ENCODE peak calls at places on chromosomes 13 and 19, in eight cellular contexts. One of them, this sample, is unnamed.

GRCh38 chr19:3358919-3359849 is 7.2 kb upstream of the NFIC start:
- DNase-seq in GM06990: peak; percentile 77
- DNase-seq in Caco-2: no peak
- DNase-seq in vagina: no peak
- DNase-seq in PC-3: peak; percentile 42
- DNase-seq in AG04449: no peak
- DNase-seq in dorsolateral prefrontal cortex: peak; percentile 76
- DNase-seq in SK-N-SH: peak; percentile 92
- DNase-seq in this sample: peak; percentile 61

GRCh38 chr13:33787051-33787591 is 30.8 kb upstream of the RFC3 start:
- DNase-seq in AG04449: no peak
- DNase-seq in dorsolateral prefrontal cortex: no peak
- DNase-seq in vagina: no peak
- DNase-seq in Caco-2: no peak
- DNase-seq in PC-3: no peak
- DNase-seq in GM06990: peak; percentile 23
- DNase-seq in SK-N-SH: peak; percentile 25
- DNase-seq in this sample: no peak

GRCh38 chr13:29908411-29908810 is 58.0 kb upstream of the UBL3 start:
- DNase-seq in GM06990: no peak
- DNase-seq in AG04449: no peak
- DNase-seq in SK-N-SH: no peak
- DNase-seq in vagina: no peak
- DNase-seq in dorsolateral prefrontal cortex: no peak
- DNase-seq in PC-3: peak; percentile 42
- DNase-seq in Caco-2: no peak
- DNase-seq in this sample: peak; percentile 78

GRCh38 chr13:27476943-27477681 is 26.7 kb upstream of the MTIF3 start:
- DNase-seq in GM06990: peak; percentile 74
- DNase-seq in AG04449: no peak
- DNase-seq in vagina: no peak
- DNase-seq in dorsolateral prefrontal cortex: no peak
- DNase-seq in SK-N-SH: no peak
- DNase-seq in Caco-2: peak; percentile 66
- DNase-seq in PC-3: peak; percentile 89
- DNase-seq in this sample: peak; percentile 64

GRCh38 chr19:13023666-13024065 is 28.4 kb downstream of the NFIX start:
- DNase-seq in Caco-2: no peak
- DNase-seq in dorsolateral prefrontal cortex: no peak
- DNase-seq in PC-3: peak; percentile 28
- DNase-seq in AG04449: no peak
- DNase-seq in vagina: no peak
- DNase-seq in SK-N-SH: peak; percentile 79
- DNase-seq in GM06990: no peak
- DNase-seq in this sample: peak; percentile 53

GRCh38 chr13:21012841-21013681 is 48.3 kb downstream of the LATS2 start:
- DNase-seq in dorsolateral prefrontal cortex: no peak
- DNase-seq in Caco-2: no peak
- DNase-seq in PC-3: no peak
- DNase-seq in vagina: no peak
- DNase-seq in GM06990: no peak
- DNase-seq in AG04449: no peak
- DNase-seq in SK-N-SH: no peak
- DNase-seq in this sample: no peak

GRCh38 chr13:32581177-32581786 is 5.0 kb upstream of the PDS5B start:
- DNase-seq in GM06990: no peak
- DNase-seq in AG04449: no peak
- DNase-seq in dorsolateral prefrontal cortex: no peak
- DNase-seq in vagina: no peak
- DNase-seq in PC-3: peak; percentile 44
- DNase-seq in Caco-2: peak; percentile 14
- DNase-seq in SK-N-SH: no peak
- DNase-seq in this sample: peak; percentile 64

GRCh38 chr19:44576843-44577565 is 36.4 kb upstream of the IGSF23 start:
- DNase-seq in SK-N-SH: peak; percentile 32
- DNase-seq in dorsolateral prefrontal cortex: no peak
- DNase-seq in PC-3: peak; percentile 71
- DNase-seq in vagina: no peak
- DNase-seq in GM06990: no peak
- DNase-seq in Caco-2: peak; percentile 79
- DNase-seq in AG04449: no peak
- DNase-seq in this sample: peak; percentile 40

GRCh38 chr13:24670927-24671326 is 9.3 kb upstream of the ATP12A start:
- DNase-seq in vagina: no peak
- DNase-seq in dorsolateral prefrontal cortex: no peak
- DNase-seq in AG04449: no peak
- DNase-seq in PC-3: peak; percentile 54
- DNase-seq in GM06990: no peak
- DNase-seq in Caco-2: peak; percentile 63
- DNase-seq in SK-N-SH: peak; percentile 49
- DNase-seq in this sample: no peak

GRCh38 chr13:20566424-20566916 is 487 bp upstream of the IFT88 start:
- DNase-seq in AG04449: no peak
- DNase-seq in SK-N-SH: no peak
- DNase-seq in Caco-2: no peak
- DNase-seq in dorsolateral prefrontal cortex: no peak
- DNase-seq in PC-3: peak; percentile 89
- DNase-seq in vagina: no peak
- DNase-seq in GM06990: no peak
- DNase-seq in this sample: peak; percentile 84

GRCh38 chr13:99351772-99352171 is 44.6 kb upstream of the GPR183 start:
- DNase-seq in Caco-2: no peak
- DNase-seq in AG04449: no peak
- DNase-seq in dorsolateral prefrontal cortex: no peak
- DNase-seq in PC-3: no peak
- DNase-seq in SK-N-SH: no peak
- DNase-seq in GM06990: no peak
- DNase-seq in vagina: no peak
- DNase-seq in this sample: no peak

GRCh38 chr19:35399948-35400772 is 29.3 kb downstream of the GPR42 start:
- DNase-seq in SK-N-SH: no peak
- DNase-seq in PC-3: no peak
- DNase-seq in AG04449: no peak
- DNase-seq in dorsolateral prefrontal cortex: no peak
- DNase-seq in GM06990: no peak
- DNase-seq in vagina: no peak
- DNase-seq in Caco-2: no peak
- DNase-seq in this sample: no peak

DNA sequence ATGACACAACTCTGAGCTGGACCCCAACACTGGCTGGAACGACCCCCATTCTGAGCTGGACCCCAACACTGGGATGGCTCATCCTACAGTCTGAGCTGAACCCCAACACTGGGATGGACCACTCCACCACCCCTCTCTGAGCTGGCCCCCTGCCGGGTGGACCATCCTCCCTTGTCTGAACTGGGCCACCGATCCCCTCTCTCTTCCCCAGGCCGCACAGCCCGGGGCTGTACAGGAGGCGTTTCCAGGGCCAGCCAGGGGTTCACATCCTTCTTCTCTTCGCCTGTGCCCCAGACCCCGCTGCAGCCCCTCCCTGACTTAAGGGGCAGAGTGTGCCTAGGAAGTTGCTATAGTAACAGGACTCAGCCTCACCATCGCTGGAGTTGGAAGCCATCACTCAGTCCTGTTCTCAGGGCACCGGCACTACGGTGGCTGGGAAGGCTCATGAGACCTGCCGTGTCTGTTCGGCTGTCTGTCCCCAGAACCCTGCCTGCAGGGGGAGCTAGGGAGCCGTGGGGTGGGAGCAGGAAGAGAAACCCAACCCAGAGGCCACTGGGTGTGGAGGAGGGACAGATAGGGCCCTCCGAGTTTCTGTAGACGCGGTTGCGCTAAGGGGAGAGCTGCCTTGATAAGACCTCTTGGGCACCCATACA is 3.7 kb downstream of the PRKACA start:
- DNase-seq in GM06990: no peak
- DNase-seq in SK-N-SH: no peak
- DNase-seq in Caco-2: peak; percentile 51
- DNase-seq in AG04449: no peak
- DNase-seq in PC-3: peak; percentile 40
- DNase-seq in dorsolateral prefrontal cortex: no peak
- DNase-seq in vagina: no peak
- DNase-seq in this sample: no peak
- H3K4me3 ChIP-seq in GM06990: no peak overlapping the region
- H3K4me3 ChIP-seq in SK-N-SH: no peak overlapping the region
- H3K4me3 ChIP-seq in Caco-2: no peak overlapping the region
- H3K4me3 ChIP-seq in AG04449: no peak overlapping the region
- H3K4me3 ChIP-seq in PC-3: no peak overlapping the region
- H3K4me3 ChIP-seq in dorsolateral prefrontal cortex: no peak overlapping the region
- H3K4me3 ChIP-seq in vagina: no peak overlapping the region
- H3K4me3 ChIP-seq in this sample: no peak overlapping the region

DNA sequence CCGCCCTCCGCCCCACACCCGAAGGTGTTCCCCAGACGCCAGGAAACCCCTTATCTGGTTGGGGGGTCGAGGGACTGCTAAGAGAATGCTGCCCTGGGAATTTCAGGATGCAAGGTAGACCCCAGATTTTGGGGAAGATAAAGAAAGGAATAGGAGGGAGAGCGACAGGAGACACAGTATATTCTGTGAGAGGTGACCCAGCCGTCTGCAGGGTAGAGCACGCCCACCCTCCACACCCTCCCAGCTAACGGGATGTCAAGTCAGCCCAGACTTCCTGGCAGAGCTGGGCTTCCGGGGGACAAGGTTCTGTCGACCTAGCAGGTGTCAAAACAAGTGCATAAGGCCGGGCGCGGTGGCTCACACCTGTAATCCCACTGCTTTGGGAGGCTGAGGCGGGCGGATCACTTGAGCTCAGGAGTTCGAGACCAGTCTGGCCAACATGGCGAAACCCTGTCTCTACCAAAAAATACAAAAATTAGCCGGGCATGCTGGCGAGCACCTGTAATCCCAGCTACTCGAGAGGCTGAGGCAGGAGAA is 735 bp upstream of the PRR36 start:
- DNase-seq in vagina: no peak
- DNase-seq in dorsolateral prefrontal cortex: no peak
- DNase-seq in SK-N-SH: no peak
- DNase-seq in PC-3: no peak
- DNase-seq in AG04449: no peak
- DNase-seq in Caco-2: no peak
- DNase-seq in GM06990: no peak
- DNase-seq in this sample: no peak
- H3K4me3 ChIP-seq in vagina: peak overlapping the region; percentile 33
- H3K4me3 ChIP-seq in dorsolateral prefrontal cortex: peak overlapping the region; percentile 62
- H3K4me3 ChIP-seq in SK-N-SH: peak overlapping the region; percentile 59
- H3K4me3 ChIP-seq in PC-3: peak overlapping the region; percentile 69
- H3K4me3 ChIP-seq in AG04449: no peak overlapping the region
- H3K4me3 ChIP-seq in Caco-2: peak overlapping the region; percentile 0
- H3K4me3 ChIP-seq in GM06990: no peak overlapping the region
- H3K4me3 ChIP-seq in this sample: no peak overlapping the region

DNA sequence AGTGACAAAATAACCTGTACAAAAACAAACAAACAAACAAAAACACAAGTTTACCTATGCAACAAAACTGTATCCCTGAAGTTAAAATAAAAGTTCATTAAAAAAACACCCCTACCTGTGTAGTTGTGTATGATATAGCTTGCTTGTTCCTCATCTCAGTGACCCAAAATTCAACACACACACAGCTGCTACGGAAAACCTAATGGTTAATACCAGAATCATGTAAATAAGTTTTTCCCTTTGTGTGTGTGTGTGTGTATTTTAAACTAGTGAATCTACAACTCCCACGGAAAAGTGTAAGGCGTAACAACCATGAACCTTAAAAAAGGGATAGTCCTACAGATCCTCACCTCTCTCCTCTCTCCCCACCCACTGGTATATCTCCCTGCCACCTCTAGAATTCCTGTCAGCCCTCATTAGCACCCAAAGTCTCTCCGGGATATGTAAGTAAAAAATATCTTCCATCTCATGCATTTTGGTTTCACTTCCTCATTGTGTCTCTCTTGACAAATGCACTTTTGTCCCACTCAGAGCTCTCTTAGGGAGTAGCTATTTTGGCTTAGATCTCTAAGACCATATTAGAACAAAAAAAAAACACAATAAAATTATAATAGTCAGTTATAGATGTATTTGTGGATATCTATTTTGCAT is 2236.5 kb downstream of the PCDH9 start:
- DNase-seq in dorsolateral prefrontal cortex: no peak
- DNase-seq in GM06990: no peak
- DNase-seq in Caco-2: no peak
- DNase-seq in AG04449: no peak
- DNase-seq in PC-3: no peak
- DNase-seq in vagina: no peak
- DNase-seq in SK-N-SH: no peak
- DNase-seq in this sample: no peak
- H3K4me3 ChIP-seq in dorsolateral prefrontal cortex: no peak overlapping the region
- H3K4me3 ChIP-seq in GM06990: no peak overlapping the region
- H3K4me3 ChIP-seq in Caco-2: no peak overlapping the region
- H3K4me3 ChIP-seq in AG04449: no peak overlapping the region
- H3K4me3 ChIP-seq in PC-3: no peak overlapping the region
- H3K4me3 ChIP-seq in vagina: no peak overlapping the region
- H3K4me3 ChIP-seq in SK-N-SH: no peak overlapping the region
- H3K4me3 ChIP-seq in this sample: no peak overlapping the region

GRCh38 chr13:95502216-95502615 is 50.3 kb upstream of the CLDN10 start:
- DNase-seq in vagina: no peak
- DNase-seq in GM06990: no peak
- DNase-seq in AG04449: no peak
- DNase-seq in PC-3: no peak
- DNase-seq in dorsolateral prefrontal cortex: no peak
- DNase-seq in Caco-2: no peak
- DNase-seq in SK-N-SH: no peak
- DNase-seq in this sample: no peak

GRCh38 chr13:95505976-95506375 is 46.5 kb upstream of the CLDN10 start:
- DNase-seq in GM06990: no peak
- DNase-seq in AG04449: no peak
- DNase-seq in SK-N-SH: no peak
- DNase-seq in PC-3: no peak
- DNase-seq in Caco-2: no peak
- DNase-seq in vagina: no peak
- DNase-seq in dorsolateral prefrontal cortex: no peak
- DNase-seq in this sample: no peak

GRCh38 chr13:95505265-95505664 is 47.3 kb upstream of the CLDN10 start:
- DNase-seq in vagina: no peak
- DNase-seq in Caco-2: peak; percentile 30
- DNase-seq in GM06990: no peak
- DNase-seq in AG04449: no peak
- DNase-seq in PC-3: peak; percentile 22
- DNase-seq in SK-N-SH: no peak
- DNase-seq in dorsolateral prefrontal cortex: no peak
- DNase-seq in this sample: peak; percentile 42

GRCh38 chr13:95500136-95500718 is 52.3 kb upstream of the CLDN10 start:
- DNase-seq in GM06990: no peak
- DNase-seq in AG04449: no peak
- DNase-seq in vagina: no peak
- DNase-seq in PC-3: no peak
- DNase-seq in Caco-2: no peak
- DNase-seq in dorsolateral prefrontal cortex: no peak
- DNase-seq in SK-N-SH: no peak
- DNase-seq in this sample: no peak

GRCh38 chr13:95503662-95504061 is 48.9 kb upstream of the CLDN10 start:
- DNase-seq in AG04449: no peak
- DNase-seq in dorsolateral prefrontal cortex: no peak
- DNase-seq in SK-N-SH: no peak
- DNase-seq in GM06990: no peak
- DNase-seq in vagina: no peak
- DNase-seq in PC-3: no peak
- DNase-seq in Caco-2: no peak
- DNase-seq in this sample: no peak
- H3K4me3 ChIP-seq in AG04449: no peak overlapping the region
- H3K4me3 ChIP-seq in dorsolateral prefrontal cortex: no peak overlapping the region
- H3K4me3 ChIP-seq in SK-N-SH: no peak overlapping the region
- H3K4me3 ChIP-seq in GM06990: no peak overlapping the region
- H3K4me3 ChIP-seq in vagina: no peak overlapping the region
- H3K4me3 ChIP-seq in PC-3: no peak overlapping the region
- H3K4me3 ChIP-seq in Caco-2: no peak overlapping the region
- H3K4me3 ChIP-seq in this sample: no peak overlapping the region

This sample was measured in fibroblast of lung.